ENCODE peak calls at places on chromosome 7, in nine cellular contexts. X is aorta, G is endodermal cell, K is transverse colon, T is HCT116, S is hepatocyte, H is coronary artery, W is A673, D is fibroblast of lung. M is an unnamed sample.

GRCh38 chr7:154827007-154827406 is 175.9 kb downstream of the PAXIP1 start:
- DNase-seq in X (no peak), G (no peak), K (no peak), T (no peak), S (no peak), H (no peak), W (no peak), D (no peak), M (no peak)

GRCh38 chr7:46432666-46433065 is 511.6 kb upstream of the IGFBP3 start:
- DNase-seq in X (no peak), G (no peak), K (no peak), T (no peak), S (peak), H (no peak), W (no peak), D (peak), M (no peak)

GRCh38 chr7:32532716-32533115 is 37.4 kb downstream of the AVL9 start:
- DNase-seq in X (no peak), G (no peak), K (no peak), T (no peak), S (no peak), H (no peak), W (no peak), D (no peak), M (no peak)

GRCh38 chr7:710161-710560 is 16.3 kb upstream of the DNAAF5 start:
- DNase-seq in X (peak), G (no peak), K (no peak), T (no peak), S (peak), H (no peak), W (no peak), D (no peak), M (no peak)

GRCh38 chr7:150753826-150754603 is 16.8 kb downstream of the GIMAP5 start:
- DNase-seq in X (no peak), G (peak), K (no peak), T (no peak), S (no peak), H (no peak), W (peak), D (no peak), M (no peak)

GRCh38 chr7:12809476-12809875 is 122.0 kb downstream of the ARL4A start:
- DNase-seq in X (no peak), G (no peak), K (no peak), T (no peak), S (no peak), H (no peak), W (peak), D (no peak), M (no peak)

GRCh38 chr7:2594599-2594998 is 35.8 kb downstream of the IQCE start:
- DNase-seq in X (no peak), G (no peak), K (no peak), T (no peak), S (no peak), H (no peak), W (no peak), D (no peak), M (no peak)

GRCh38 chr7:142886866-142887265 is 1.3 kb upstream of the TRPV6 start:
- DNase-seq in X (peak), G (peak), K (no peak), T (no peak), S (no peak), H (peak), W (no peak), D (no peak), M (no peak)

GRCh38 chr7:84578825-84579224 is 384.2 kb upstream of the SEMA3A start:
- DNase-seq in X (no peak), G (no peak), K (no peak), T (no peak), S (no peak), H (no peak), W (no peak), D (no peak), M (no peak)

GRCh38 chr7:50727072-50727471 is 55.6 kb downstream of the GRB10 start:
- DNase-seq in X (no peak), G (peak), K (no peak), T (no peak), S (no peak), H (no peak), W (no peak), D (no peak), M (no peak)

GRCh38 chr7:37494940-37495339 is 46.3 kb upstream of the ELMO1 start:
- DNase-seq in X (no peak), G (no peak), K (no peak), T (no peak), S (no peak), H (no peak), W (no peak), D (no peak), M (no peak)

GRCh38 chr7:129779602-129780256 is 168.2 kb downstream of the NRF1 start:
- DNase-seq in X (no peak), G (no peak), K (peak), T (peak), S (peak), H (no peak), W (peak), D (no peak), M (no peak)

GRCh38 chr7:95605275-95605674 is 9.0 kb upstream of the PDK4 start:
- DNase-seq in X (no peak), G (no peak), K (no peak), T (no peak), S (no peak), H (no peak), W (no peak), D (no peak), M (no peak)

DNA sequence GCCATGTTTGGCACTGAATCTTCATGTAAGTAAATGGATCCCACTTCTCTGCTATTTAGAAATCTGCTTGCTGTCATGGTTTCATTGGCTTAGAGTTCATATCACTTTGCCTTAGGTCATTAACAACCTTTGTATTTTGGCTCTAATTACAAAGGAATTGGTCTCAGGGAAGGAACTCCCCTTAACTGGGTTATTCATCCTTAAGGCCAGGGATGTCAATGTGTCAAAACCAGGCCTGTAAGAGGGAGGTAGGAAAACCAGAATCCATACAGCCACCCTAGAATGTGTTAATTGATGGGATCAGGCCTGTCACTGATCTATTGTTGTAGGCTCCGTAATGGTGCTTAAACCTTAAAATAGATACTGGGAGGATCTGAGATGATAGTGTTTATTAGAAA is 67.3 kb downstream of the ST7 start:
- DNase-seq in X (no peak), G (no peak), K (no peak), T (no peak), S (no peak), H (no peak), W (no peak), D (no peak), M (no peak)
- H3K27ac ChIP-seq in X (no peak), G (peak), K (peak), T (no peak), S (peak), H (peak), W (peak), D (peak), M (peak)

GRCh38 chr7:157595086-157595855 is 258.5 kb downstream of the DNAJB6 start:
- DNase-seq in X (no peak), G (no peak), K (no peak), T (no peak), S (no peak), H (no peak), W (no peak), D (no peak), M (no peak)

GRCh38 chr7:157596026-157596425 is 259.2 kb downstream of the DNAJB6 start:
- DNase-seq in X (peak), G (no peak), K (no peak), T (no peak), S (no peak), H (no peak), W (no peak), D (no peak), M (no peak)

GRCh38 chr7:157597562-157597961 is 260.8 kb downstream of the DNAJB6 start:
- DNase-seq in X (no peak), G (no peak), K (no peak), T (no peak), S (no peak), H (no peak), W (no peak), D (no peak), M (no peak)

GRCh38 chr7:157594306-157594705 is 257.5 kb downstream of the DNAJB6 start:
- DNase-seq in X (peak), G (no peak), K (no peak), T (no peak), S (no peak), H (no peak), W (no peak), D (no peak), M (no peak)

DNA sequence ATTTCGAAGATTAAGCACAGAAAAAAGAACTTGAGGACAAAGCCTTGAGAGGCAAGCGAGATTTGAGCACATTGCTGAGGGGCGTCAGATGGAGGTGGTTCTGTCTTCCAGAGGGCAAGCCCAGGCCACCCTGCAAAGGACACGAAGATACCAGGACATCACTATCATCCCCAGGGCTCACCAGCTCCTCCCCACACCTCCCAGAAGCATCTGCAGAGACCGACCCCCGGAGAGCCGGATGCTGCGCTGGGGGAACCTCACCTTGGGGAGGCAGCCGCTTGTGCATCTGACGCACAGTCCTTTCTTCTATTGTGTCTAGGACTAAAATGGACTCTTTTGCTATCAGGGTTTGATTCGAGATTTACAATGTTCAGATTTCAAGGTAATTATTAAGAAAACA is 259.7 kb downstream of the DNAJB6 start:
- DNase-seq in X (no peak), G (no peak), K (no peak), T (no peak), S (no peak), H (no peak), W (no peak), D (no peak), M (no peak)
- H3K27ac ChIP-seq in X (no peak), G (no peak), K (no peak), T (no peak), S (no peak), H (no peak), W (no peak), D (no peak), M (no peak)

DNA sequence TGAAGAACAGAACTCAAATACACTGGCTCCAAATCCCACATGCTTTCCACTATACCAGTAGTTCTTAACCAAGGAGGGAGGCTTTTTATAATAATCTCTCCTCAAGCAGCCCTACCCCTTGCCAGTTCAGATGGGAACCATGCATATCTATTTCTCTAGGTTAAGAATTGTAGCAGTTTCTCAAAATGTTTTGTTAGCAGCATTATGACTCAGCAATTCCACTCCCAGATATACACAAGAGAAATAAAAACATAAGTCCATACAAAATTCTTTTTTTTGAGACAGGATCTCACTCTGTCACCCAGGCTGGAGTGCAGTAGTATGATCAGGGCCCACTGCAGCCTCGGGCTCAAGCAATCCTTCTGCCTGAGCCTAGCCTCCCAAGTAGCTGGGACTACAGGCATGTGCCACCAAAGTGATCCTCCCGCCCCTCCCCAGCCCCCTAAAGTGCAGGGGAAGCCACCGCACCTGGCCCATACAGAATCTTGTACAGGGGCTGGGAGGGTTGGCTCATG is 18.1 kb downstream of the YWHAG start:
- DNase-seq in X (no peak), G (no peak), K (no peak), T (no peak), S (no peak), H (no peak), W (no peak), D (peak), M (no peak)
- H3K27ac ChIP-seq in X (no peak), G (no peak), K (no peak), T (peak), S (no peak), H (peak), W (peak), D (peak), M (peak)

GRCh38 chr7:33933611-33934281 is 28.4 kb downstream of the BMPER start:
- DNase-seq in X (no peak), G (no peak), K (no peak), T (no peak), S (no peak), H (no peak), W (peak), D (peak), M (no peak)
- H3K27ac ChIP-seq in X (no peak), G (no peak), K (no peak), T (no peak), S (no peak), H (no peak), W (no peak), D (peak), M (no peak)